ENCODE peak calls at places on chromosomes 2 and 18, in ten cellular contexts. One of them, this sample, is unnamed.

GRCh38 chr2:235170536-235171510 is 219.0 kb downstream of the SH3BP4 start:
- DNase-seq in CD4-positive, alpha-beta T cell: no peak
- DNase-seq in activated CD4-positive, alpha-beta memory T cell treated with anti-CD3 and anti-CD28 coated beads for 36 hours: no peak
- DNase-seq in dermis blood vessel endothelial cell: no peak
- DNase-seq in NCI-H1105: peak; percentile 44
- DNase-seq in HL-60: no peak
- DNase-seq in colonic mucosa: no peak
- DNase-seq in Right ventricle myocardium superior: peak; percentile 45
- DNase-seq in ELR: peak; percentile 94
- DNase-seq in HuH-7.5: peak; percentile 34
- DNase-seq in this sample: peak; percentile 77

GRCh38 chr2:65402339-65402738 is 30.1 kb downstream of the SPRED2 start:
- DNase-seq in CD4-positive, alpha-beta T cell: no peak
- DNase-seq in activated CD4-positive, alpha-beta memory T cell treated with anti-CD3 and anti-CD28 coated beads for 36 hours: no peak
- DNase-seq in dermis blood vessel endothelial cell: no peak
- DNase-seq in NCI-H1105: no peak
- DNase-seq in HL-60: no peak
- DNase-seq in colonic mucosa: no peak
- DNase-seq in Right ventricle myocardium superior: no peak
- DNase-seq in ELR: no peak
- DNase-seq in HuH-7.5: no peak
- DNase-seq in this sample: peak; percentile 6

GRCh38 chr2:10469955-10470568 is 21.9 kb upstream of the ODC1 start:
- DNase-seq in CD4-positive, alpha-beta T cell: no peak
- DNase-seq in activated CD4-positive, alpha-beta memory T cell treated with anti-CD3 and anti-CD28 coated beads for 36 hours: no peak
- DNase-seq in dermis blood vessel endothelial cell: no peak
- DNase-seq in NCI-H1105: no peak
- DNase-seq in HL-60: no peak
- DNase-seq in colonic mucosa: no peak
- DNase-seq in Right ventricle myocardium superior: no peak
- DNase-seq in ELR: no peak
- DNase-seq in HuH-7.5: no peak
- DNase-seq in this sample: peak; percentile 80

GRCh38 chr2:85750509-85751299 is 3.1 kb upstream of the ATOH8 start:
- DNase-seq in CD4-positive, alpha-beta T cell: peak; percentile 29
- DNase-seq in activated CD4-positive, alpha-beta memory T cell treated with anti-CD3 and anti-CD28 coated beads for 36 hours: peak; percentile 68
- DNase-seq in dermis blood vessel endothelial cell: peak; percentile 85
- DNase-seq in NCI-H1105: peak; percentile 31
- DNase-seq in HL-60: peak; percentile 84
- DNase-seq in colonic mucosa: peak; percentile 79
- DNase-seq in Right ventricle myocardium superior: peak; percentile 85
- DNase-seq in ELR: peak; percentile 69
- DNase-seq in HuH-7.5: peak; percentile 81
- DNase-seq in this sample: peak; percentile 28

GRCh38 chr2:134934641-134935040 is 16.0 kb downstream of the CCNT2 start:
- DNase-seq in CD4-positive, alpha-beta T cell: no peak
- DNase-seq in activated CD4-positive, alpha-beta memory T cell treated with anti-CD3 and anti-CD28 coated beads for 36 hours: no peak
- DNase-seq in dermis blood vessel endothelial cell: peak; percentile 12
- DNase-seq in NCI-H1105: no peak
- DNase-seq in HL-60: no peak
- DNase-seq in colonic mucosa: no peak
- DNase-seq in Right ventricle myocardium superior: no peak
- DNase-seq in ELR: peak; percentile 39
- DNase-seq in HuH-7.5: no peak
- DNase-seq in this sample: no peak

GRCh38 chr2:112787294-112787693 is 3.0 kb upstream of the IL1A start:
- DNase-seq in CD4-positive, alpha-beta T cell: no peak
- DNase-seq in activated CD4-positive, alpha-beta memory T cell treated with anti-CD3 and anti-CD28 coated beads for 36 hours: no peak
- DNase-seq in dermis blood vessel endothelial cell: peak; percentile 88
- DNase-seq in NCI-H1105: no peak
- DNase-seq in HL-60: no peak
- DNase-seq in colonic mucosa: no peak
- DNase-seq in Right ventricle myocardium superior: no peak
- DNase-seq in ELR: peak; percentile 45
- DNase-seq in HuH-7.5: no peak
- DNase-seq in this sample: no peak

GRCh38 chr18:61435064-61435652 is 101.9 kb downstream of the CDH20 start:
- DNase-seq in CD4-positive, alpha-beta T cell: no peak
- DNase-seq in activated CD4-positive, alpha-beta memory T cell treated with anti-CD3 and anti-CD28 coated beads for 36 hours: no peak
- DNase-seq in dermis blood vessel endothelial cell: peak; percentile 43
- DNase-seq in NCI-H1105: no peak
- DNase-seq in HL-60: peak; percentile 17
- DNase-seq in colonic mucosa: no peak
- DNase-seq in Right ventricle myocardium superior: no peak
- DNase-seq in ELR: peak; percentile 30
- DNase-seq in HuH-7.5: no peak
- DNase-seq in this sample: no peak

GRCh38 chr2:120669121-120669952 is 66.3 kb upstream of the GLI2 start:
- DNase-seq in CD4-positive, alpha-beta T cell: no peak
- DNase-seq in activated CD4-positive, alpha-beta memory T cell treated with anti-CD3 and anti-CD28 coated beads for 36 hours: no peak
- DNase-seq in dermis blood vessel endothelial cell: peak; percentile 77
- DNase-seq in NCI-H1105: no peak
- DNase-seq in HL-60: no peak
- DNase-seq in colonic mucosa: no peak
- DNase-seq in Right ventricle myocardium superior: no peak
- DNase-seq in ELR: peak; percentile 22
- DNase-seq in HuH-7.5: peak; percentile 29
- DNase-seq in this sample: peak; percentile 35

GRCh38 chr2:54952978-54953456 is 97.2 kb downstream of the RTN4 start:
- DNase-seq in CD4-positive, alpha-beta T cell: no peak
- DNase-seq in activated CD4-positive, alpha-beta memory T cell treated with anti-CD3 and anti-CD28 coated beads for 36 hours: peak; percentile 30
- DNase-seq in dermis blood vessel endothelial cell: peak; percentile 43
- DNase-seq in NCI-H1105: no peak
- DNase-seq in HL-60: no peak
- DNase-seq in colonic mucosa: no peak
- DNase-seq in Right ventricle myocardium superior: no peak
- DNase-seq in ELR: peak; percentile 83
- DNase-seq in HuH-7.5: no peak
- DNase-seq in this sample: no peak

GRCh38 chr2:83071914-83072313 is 1387.2 kb downstream of the SUCLG1 start:
- DNase-seq in CD4-positive, alpha-beta T cell: no peak
- DNase-seq in activated CD4-positive, alpha-beta memory T cell treated with anti-CD3 and anti-CD28 coated beads for 36 hours: no peak
- DNase-seq in dermis blood vessel endothelial cell: no peak
- DNase-seq in NCI-H1105: no peak
- DNase-seq in HL-60: no peak
- DNase-seq in colonic mucosa: no peak
- DNase-seq in Right ventricle myocardium superior: no peak
- DNase-seq in ELR: peak; percentile 4
- DNase-seq in HuH-7.5: no peak
- DNase-seq in this sample: no peak

GRCh38 chr2:63056309-63057065 is 5.9 kb downstream of the OTX1 start:
- DNase-seq in CD4-positive, alpha-beta T cell: no peak
- DNase-seq in activated CD4-positive, alpha-beta memory T cell treated with anti-CD3 and anti-CD28 coated beads for 36 hours: peak; percentile 45
- DNase-seq in dermis blood vessel endothelial cell: peak; percentile 29
- DNase-seq in NCI-H1105: no peak
- DNase-seq in HL-60: no peak
- DNase-seq in colonic mucosa: peak; percentile 46
- DNase-seq in Right ventricle myocardium superior: peak; percentile 61
- DNase-seq in ELR: peak; percentile 46
- DNase-seq in HuH-7.5: no peak
- DNase-seq in this sample: no peak

GRCh38 chr18:24054130-24054529 is 39.6 kb downstream of the TTC39C start:
- DNase-seq in CD4-positive, alpha-beta T cell: no peak
- DNase-seq in activated CD4-positive, alpha-beta memory T cell treated with anti-CD3 and anti-CD28 coated beads for 36 hours: peak; percentile 60
- DNase-seq in dermis blood vessel endothelial cell: no peak
- DNase-seq in NCI-H1105: no peak
- DNase-seq in HL-60: no peak
- DNase-seq in colonic mucosa: no peak
- DNase-seq in Right ventricle myocardium superior: no peak
- DNase-seq in ELR: peak; percentile 17
- DNase-seq in HuH-7.5: no peak
- DNase-seq in this sample: no peak

This sample was measured in NCI-H1694.